ENCODE peak calls at places on chromosomes 2 and 18, in nine cellular contexts. T is CD4-positive, CD25-positive, alpha-beta regulatory T cell; N is lung; Q is SK-N-SH; C is GM23248; A is sigmoid colon; M is testis; G is PC-9; L is breast epithelium. P is an unnamed sample. For H3K4me1, the result is how much of the 10 kb centered on the place peaks cover.

GRCh38 chr2:133780099-133780996 is 212.1 kb upstream of the NCKAP5 start:
- DNase-seq in C (peak), Q (peak), N (peak), A (no peak), T (no peak), M (peak), G (peak), L (peak), P (peak)

GRCh38 chr18:13376298-13376840 is 157.8 kb downstream of the LDLRAD4 start:
- DNase-seq in C (no peak), A (peak), L (no peak), T (no peak), M (no peak), Q (no peak), N (no peak), G (no peak), P (no peak)

GRCh38 chr2:179264238-179265081 is at the start of gene SESTD1:
- DNase-seq in T (peak), L (peak), Q (peak), G (peak), N (peak), C (peak), A (peak), M (peak), P (peak)

GRCh38 chr2:104853401-104853925 is 452 bp upstream of the POU3F3 start:
- DNase-seq in Q (peak), A (no peak), N (no peak), L (no peak), M (no peak), G (no peak), C (no peak), T (no peak), P (no peak)

GRCh38 chr2:109601693-109602250 is 12.0 kb downstream of the SEPTIN10 start:
- DNase-seq in Q (no peak), C (no peak), M (peak), L (no peak), N (no peak), T (no peak), G (no peak), A (no peak), P (no peak)

GRCh38 chr2:55309441-55309840 is 40.4 kb upstream of the MTIF2 start:
- DNase-seq in N (no peak), G (no peak), T (no peak), Q (no peak), A (no peak), C (peak), L (no peak), M (no peak), P (no peak)

GRCh38 chr2:75679556-75679955 is 31.2 kb downstream of the GCFC2 start:
- DNase-seq in M (no peak), A (no peak), C (no peak), N (no peak), G (no peak), Q (no peak), L (no peak), T (no peak), P (no peak)

GRCh38 chr2:151021747-151022450 is 239.8 kb downstream of the RBM43 start:
- DNase-seq in L (no peak), Q (no peak), N (no peak), M (no peak), C (no peak), T (no peak), G (no peak), A (no peak), P (no peak)

GRCh38 chr18:68549257-68549871 is 165.5 kb downstream of the TMX3 start:
- DNase-seq in M (no peak), Q (no peak), C (peak), T (no peak), L (no peak), G (no peak), N (no peak), A (no peak), P (no peak)

DNA sequence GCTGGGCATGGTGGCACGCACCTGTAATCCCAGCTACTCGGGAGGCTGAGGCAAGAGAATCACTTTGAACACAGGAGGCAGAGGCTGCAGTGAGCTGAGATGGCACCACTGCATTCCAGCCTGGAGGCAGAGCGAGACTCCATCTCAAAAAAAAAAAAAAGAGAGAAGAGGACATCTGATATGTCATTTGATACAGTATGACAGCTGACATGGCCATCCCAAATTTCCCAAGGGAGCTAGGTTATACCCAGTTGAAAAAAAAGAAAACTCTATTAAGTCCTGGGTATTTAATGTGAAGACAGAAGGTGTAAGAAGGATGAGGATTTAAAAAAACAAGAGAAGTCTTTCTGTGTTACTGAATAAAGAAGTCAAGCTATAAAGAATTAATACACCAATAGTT is 23.3 kb downstream of the CLASP1 start:
- DNase-seq in G (no peak), N (no peak), M (no peak), L (no peak), C (no peak), Q (no peak), T (no peak), A (no peak), P (no peak)
- H3K4me1 ChIP-seq in G (under half), N (under half), M (under half), L (under half), C (under half), Q (under half), T (under half), A (under half), P (under half)

DNA sequence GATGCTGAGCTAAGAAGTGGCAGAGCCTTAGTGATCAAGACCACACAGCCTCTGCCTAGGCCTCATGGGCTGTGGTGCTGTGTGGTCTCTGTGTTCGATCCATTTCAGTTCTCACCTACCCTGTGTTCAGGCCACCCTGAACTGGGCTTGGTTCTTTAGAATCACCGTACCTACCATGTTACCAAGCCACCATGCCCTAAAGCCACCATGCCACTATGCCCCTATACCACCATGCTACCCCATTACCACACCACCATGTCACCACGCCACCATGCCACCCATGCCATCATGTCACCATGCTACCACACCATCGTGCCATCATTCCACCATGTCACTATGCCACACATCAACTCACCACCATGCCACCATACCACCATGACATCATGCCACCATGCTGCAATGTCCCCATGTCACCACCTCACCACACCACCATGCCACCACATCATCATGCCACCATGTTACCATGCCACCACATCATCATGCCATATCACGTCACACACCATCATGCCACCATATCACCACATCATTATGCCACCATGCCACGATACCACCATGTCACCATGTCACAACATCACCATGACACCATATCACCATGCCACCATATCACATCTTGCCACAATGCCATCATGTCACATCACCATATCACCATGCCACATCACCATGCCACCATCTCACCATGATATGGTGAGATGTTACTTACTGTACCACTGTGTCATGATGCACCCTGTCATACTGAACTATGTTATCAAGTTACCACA is 191.0 kb upstream of the ARL4C start:
- DNase-seq in T (no peak), G (no peak), C (no peak), Q (no peak), L (no peak), N (no peak), A (no peak), M (no peak), P (no peak)
- H3K4me1 ChIP-seq in T (under half), G (under half), C (under half), Q (under half), L (under half), N (under half), A (under half), M (under half), P (under half)

GRCh38 chr2:222302178-222303018 is 3.6 kb upstream of the PAX3 start:
- DNase-seq in L (no peak), Q (no peak), T (no peak), A (no peak), C (no peak), G (no peak), N (no peak), M (no peak), P (no peak)
- H3K4me1 ChIP-seq in L (under half), Q (under half), T (under half), A (half or more), C (under half), G (under half), N (under half), M (under half), P (under half)

GRCh38 chr2:226187126-226187525 is 612.5 kb downstream of the IRS1 start:
- DNase-seq in T (no peak), C (peak), M (no peak), A (no peak), Q (no peak), G (no peak), N (no peak), L (no peak), P (no peak)

GRCh38 chr2:226189061-226189460 is 610.6 kb downstream of the IRS1 start:
- DNase-seq in L (no peak), Q (no peak), M (no peak), T (no peak), G (no peak), C (no peak), N (no peak), A (no peak), P (no peak)

GRCh38 chr2:226184940-226185575 is 614.6 kb downstream of the IRS1 start:
- DNase-seq in Q (no peak), N (no peak), C (peak), M (peak), G (peak), L (no peak), A (no peak), T (no peak), P (no peak)

GRCh38 chr2:226185613-226186211 is 613.9 kb downstream of the IRS1 start:
- DNase-seq in T (no peak), N (no peak), L (no peak), Q (no peak), C (peak), A (no peak), M (no peak), G (peak), P (no peak)

GRCh38 chr2:226187601-226188000 is 612.0 kb downstream of the IRS1 start:
- DNase-seq in G (no peak), T (no peak), Q (no peak), L (no peak), N (no peak), M (no peak), C (peak), A (no peak), P (no peak)
- H3K4me1 ChIP-seq in G (under half), T (under half), Q (under half), L (under half), N (under half), M (under half), C (under half), A (under half), P (under half)

GRCh38 chr2:88844960-88845359 is 153.5 kb downstream of the RPIA start:
- DNase-seq in A (no peak), N (no peak), T (no peak), L (no peak), M (no peak), C (no peak), Q (no peak), G (no peak), P (no peak)

GRCh38 chr2:88841224-88841929 is 149.9 kb downstream of the RPIA start:
- DNase-seq in N (peak), L (no peak), C (no peak), M (no peak), G (no peak), A (no peak), T (no peak), Q (no peak), P (no peak)

GRCh38 chr2:88843061-88843460 is 151.6 kb downstream of the RPIA start:
- DNase-seq in N (no peak), M (no peak), Q (no peak), G (no peak), A (no peak), L (no peak), T (no peak), C (no peak), P (no peak)

GRCh38 chr2:88842656-88843055 is 151.2 kb downstream of the RPIA start:
- DNase-seq in G (no peak), C (no peak), N (no peak), T (no peak), A (no peak), M (no peak), L (no peak), Q (no peak), P (no peak)

DNA sequence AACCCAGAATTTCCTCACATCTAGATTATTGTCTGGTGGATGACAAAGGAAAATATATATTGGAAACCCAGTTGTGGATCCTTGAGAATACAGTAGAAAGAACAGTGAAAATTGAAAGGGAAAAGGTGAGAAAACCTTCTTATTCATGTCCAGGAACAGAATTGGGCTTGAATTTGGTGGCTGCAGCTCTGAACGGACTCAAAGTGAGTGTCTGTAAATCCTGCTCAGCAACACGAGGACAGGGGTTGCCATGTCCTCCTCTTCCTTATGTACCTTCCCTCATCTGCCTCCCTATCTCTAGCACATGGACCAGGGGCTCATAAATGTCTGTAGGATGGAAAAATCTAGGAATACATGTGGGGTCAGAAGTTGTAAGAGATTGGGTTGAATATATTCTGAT is 152.2 kb downstream of the RPIA start:
- DNase-seq in N (no peak), L (no peak), Q (no peak), M (no peak), T (no peak), A (no peak), G (no peak), C (no peak), P (no peak)
- H3K4me1 ChIP-seq in N (under half), L (under half), Q (under half), M (under half), T (under half), A (under half), G (under half), C (under half), P (under half)

GRCh38 chr2:64404002-64404731 is 49.8 kb upstream of the LGALSL start:
- DNase-seq in T (no peak), L (peak), M (peak), C (peak), G (no peak), Q (no peak), N (peak), A (peak), P (no peak)

GRCh38 chr2:64404743-64405142 is 49.2 kb upstream of the LGALSL start:
- DNase-seq in A (no peak), Q (no peak), M (peak), G (no peak), L (no peak), C (peak), T (no peak), N (peak), P (no peak)

GRCh38 chr2:64408031-64408430 is 45.9 kb upstream of the LGALSL start:
- DNase-seq in C (no peak), T (no peak), A (no peak), L (no peak), G (no peak), Q (no peak), M (no peak), N (no peak), P (no peak)

GRCh38 chr2:64406407-64406774 is 47.6 kb upstream of the LGALSL start:
- DNase-seq in M (peak), N (no peak), C (peak), G (no peak), A (no peak), L (no peak), Q (no peak), T (no peak), P (peak)

DNA sequence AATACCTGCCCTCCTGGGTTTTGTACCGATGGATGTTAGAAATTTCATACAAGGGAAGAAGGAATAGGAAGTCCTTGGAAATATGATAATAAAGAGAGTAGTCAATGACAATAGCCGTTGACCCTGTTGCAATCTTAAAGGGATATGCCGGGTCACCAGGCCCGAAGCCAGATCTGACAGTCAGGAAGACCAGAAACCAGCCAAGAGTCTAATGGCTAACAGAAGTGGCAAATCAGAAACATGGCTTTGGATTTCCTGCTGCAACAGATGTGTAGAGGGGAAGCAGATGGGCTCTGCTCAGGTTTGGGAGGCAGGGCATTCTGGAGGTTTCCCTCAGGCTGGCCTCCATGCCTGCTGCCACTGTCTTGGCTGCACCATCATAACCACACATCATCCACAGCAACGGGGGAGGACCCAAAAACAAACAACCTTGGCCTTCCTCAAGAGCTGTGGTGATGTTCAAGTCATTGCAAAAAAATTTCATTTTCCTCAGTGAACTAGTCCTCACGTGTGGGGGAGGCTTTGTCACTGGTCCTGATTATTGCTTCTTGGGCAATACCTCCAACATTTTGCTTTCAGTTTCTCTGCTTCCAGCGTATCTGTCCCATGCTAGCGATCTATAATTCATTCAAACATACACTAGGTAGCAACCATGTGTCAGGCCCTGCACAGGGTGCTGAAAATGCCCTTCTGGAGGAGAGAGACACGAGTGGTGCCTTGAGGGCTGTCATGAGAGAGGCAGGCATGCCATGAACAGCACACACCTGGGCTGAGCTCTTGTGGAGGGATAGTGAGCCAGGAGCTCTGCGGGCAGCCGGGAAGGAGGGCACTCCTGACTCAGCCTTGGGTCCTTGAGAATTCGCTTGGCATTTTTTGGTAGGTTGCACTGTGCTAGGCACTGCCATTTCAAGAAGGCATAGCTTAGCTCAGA is 48.2 kb upstream of the LGALSL start:
- DNase-seq in A (no peak), C (peak), L (no peak), N (no peak), Q (no peak), G (no peak), T (no peak), M (no peak), P (no peak)
- H3K4me1 ChIP-seq in A (under half), C (under half), L (under half), N (under half), Q (under half), G (under half), T (under half), M (under half), P (under half)

DNA sequence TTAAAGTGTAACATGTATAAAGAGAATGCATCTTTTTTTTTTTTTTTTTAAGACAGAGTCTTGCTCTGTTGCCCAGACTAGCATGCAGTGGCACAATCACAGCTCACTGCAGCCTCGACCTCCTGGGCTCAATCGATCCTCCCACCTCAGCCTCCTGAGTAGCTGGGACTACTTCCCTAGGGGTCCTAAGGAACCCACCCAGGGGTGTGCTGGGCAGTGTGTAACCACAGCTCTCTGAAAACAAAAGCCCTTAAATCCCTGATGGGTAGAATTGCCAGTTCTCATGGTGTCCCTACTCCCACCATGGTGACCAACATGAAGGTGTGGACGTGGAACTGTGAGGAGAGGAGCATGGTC is 105.6 kb upstream of the ST3GAL5 start:
- DNase-seq in G (no peak), T (no peak), A (no peak), M (no peak), C (no peak), Q (no peak), N (no peak), L (peak), P (no peak)
- H3K4me1 ChIP-seq in G (under half), T (half or more), A (under half), M (under half), C (under half), Q (under half), N (under half), L (under half), P (under half)

DNA sequence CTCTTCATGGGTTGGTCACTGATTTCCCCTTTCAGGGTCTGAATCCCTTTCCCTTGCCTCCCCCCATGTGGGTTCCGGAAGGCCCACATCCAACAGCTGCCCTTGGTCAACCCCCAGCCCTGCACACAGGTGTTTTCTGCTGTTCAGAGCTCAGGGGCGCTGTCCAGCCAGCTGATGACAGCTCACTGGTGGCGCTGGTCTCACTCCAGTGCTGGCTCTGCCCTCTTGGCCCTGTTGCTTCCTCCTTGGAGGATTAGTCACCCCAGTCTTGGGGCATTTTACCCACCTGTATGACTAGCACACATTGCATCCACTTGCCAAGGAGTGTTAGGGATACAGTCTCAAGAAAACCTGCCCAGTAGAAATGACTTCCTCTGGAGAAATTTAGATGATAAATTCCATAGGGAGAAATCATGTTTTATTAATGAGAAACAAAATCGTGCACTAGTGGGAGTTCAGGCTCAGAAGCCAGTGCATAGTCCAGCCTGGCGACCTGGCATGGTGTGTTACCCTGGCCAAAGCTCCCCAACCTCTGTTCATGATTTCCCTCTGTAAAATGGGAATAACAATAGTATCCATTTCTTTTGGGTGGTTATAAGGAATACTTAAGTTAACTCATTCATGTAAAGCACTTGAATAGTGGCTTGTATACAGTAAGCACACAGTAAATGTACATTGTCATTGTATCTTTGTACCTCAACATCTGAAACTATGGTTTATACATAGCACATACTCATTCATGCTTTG is 21.6 kb downstream of the CRIM1 start:
- DNase-seq in T (no peak), C (peak), N (no peak), G (peak), M (peak), L (peak), A (no peak), Q (no peak), P (no peak)
- H3K4me1 ChIP-seq in T (under half), C (half or more), N (under half), G (half or more), M (under half), L (under half), A (half or more), Q (under half), P (half or more)

P was measured in Caco-2.